ENCODE peak calls at places on chromosomes 4 and X, in six cellular contexts. Z is cardiac fibroblast, U is SK-N-SH, K is HuH-7.5, V is tibial artery, B is NCI-H1105 treated with DMSO at 0.1 percent for 48 hours. H is an unnamed sample.

GRCh38 chrX:115362334-115363095 is 73.0 kb downstream of the LUZP4 start:
- DNase-seq in Z (no peak), U (no peak), K (no peak), V (no peak), B (no peak), H (no peak)

GRCh38 chr4:8830611-8831200 is 40.9 kb downstream of the HMX1 start:
- DNase-seq in Z (no peak), U (peak; percentile 3), K (no peak), V (no peak), B (no peak), H (no peak)

GRCh38 chr4:174265917-174266316 is 17.6 kb downstream of the FBXO8 start:
- DNase-seq in Z (no peak), U (peak; percentile 46), K (no peak), V (no peak), B (peak; percentile 31), H (no peak)

GRCh38 chr4:25966171-25966570 is 52.2 kb downstream of the SMIM20 start:
- DNase-seq in Z (no peak), U (no peak), K (no peak), V (no peak), B (no peak), H (no peak)

GRCh38 chr4:77800483-77801259 is 18.5 kb downstream of the CNOT6L start:
- DNase-seq in Z (peak; percentile 42), U (no peak), K (no peak), V (no peak), B (no peak), H (peak; percentile 29)

GRCh38 chr4:170581322-170581721 is 491.6 kb upstream of the AADAT start:
- DNase-seq in Z (no peak), U (no peak), K (no peak), V (no peak), B (no peak), H (no peak)

GRCh38 chrX:132968282-132968681 is 9.9 kb upstream of the HS6ST2 start:
- DNase-seq in Z (no peak), U (no peak), K (no peak), V (no peak), B (peak; percentile 26), H (no peak)

GRCh38 chr4:127145001-127145400 is 487.8 kb upstream of the INTU start:
- DNase-seq in Z (no peak), U (no peak), K (no peak), V (no peak), B (peak; percentile 96), H (no peak)

GRCh38 chr4:118281611-118282442 is 71.0 kb downstream of the PRSS12 start:
- DNase-seq in Z (peak; percentile 52), U (no peak), K (no peak), V (no peak), B (no peak), H (peak; percentile 27)

GRCh38 chrX:149198980-149199732 is 305.9 kb downstream of the IDS start:
- DNase-seq in Z (no peak), U (no peak), K (no peak), V (no peak), B (no peak), H (no peak)

GRCh38 chrX:776529-777230 is 146.1 kb downstream of the SHOX start:
- DNase-seq in Z (no peak), U (no peak), K (no peak), V (no peak), B (no peak), H (no peak)

GRCh38 chrX:69028006-69028760 is 137.1 kb downstream of the PJA1 start:
- DNase-seq in Z (no peak), U (no peak), K (no peak), V (no peak), B (no peak), H (no peak)

GRCh38 chr4:42733380-42733779 is 76.5 kb upstream of the ATP8A1 start:
- DNase-seq in Z (no peak), U (no peak), K (no peak), V (no peak), B (no peak), H (no peak)